ENCODE peak calls at places on chromosomes 6 and 20, in ten cellular contexts. One of them, this sample, is unnamed.

GRCh38 chr6:151729829-151730495 is 77.5 kb upstream of the ESR1 start:
- DNase-seq in stimulated activated CD4-positive, alpha-beta T cell treated with anti-CD3 and anti-CD28 coated beads, Interleukin-1b, Interleukin-23, amount 100 ng/mL, for 1 hour: no peak
- DNase-seq in NAMALWA: no peak
- DNase-seq in ELR: no peak
- DNase-seq in foreskin fibroblast: no peak
- DNase-seq in activated gamma-delta T cell treated with Interleukin-2 at 50 U/mL for 16 hours: no peak
- DNase-seq in HT1080: no peak
- DNase-seq in choroid plexus epithelial cell: no peak
- DNase-seq in ascending aorta: no peak
- DNase-seq in psoas muscle: no peak
- DNase-seq in this sample: no peak

GRCh38 chr20:63265891-63266515 is 6.6 kb upstream of the ARFGAP1 start:
- DNase-seq in psoas muscle: no peak
- DNase-seq in ascending aorta: no peak
- DNase-seq in foreskin fibroblast: peak; percentile 64
- DNase-seq in activated gamma-delta T cell treated with Interleukin-2 at 50 U/mL for 16 hours: no peak
- DNase-seq in HT1080: no peak
- DNase-seq in stimulated activated CD4-positive, alpha-beta T cell treated with anti-CD3 and anti-CD28 coated beads, Interleukin-1b, Interleukin-23, amount 100 ng/mL, for 1 hour: no peak
- DNase-seq in choroid plexus epithelial cell: peak; percentile 20
- DNase-seq in NAMALWA: no peak
- DNase-seq in ELR: no peak
- DNase-seq in this sample: no peak

GRCh38 chr20:20360464-20360863 is 7.4 kb upstream of the INSM1 start:
- DNase-seq in foreskin fibroblast: peak; percentile 52
- DNase-seq in stimulated activated CD4-positive, alpha-beta T cell treated with anti-CD3 and anti-CD28 coated beads, Interleukin-1b, Interleukin-23, amount 100 ng/mL, for 1 hour: no peak
- DNase-seq in NAMALWA: peak; percentile 76
- DNase-seq in ELR: peak; percentile 62
- DNase-seq in psoas muscle: no peak
- DNase-seq in activated gamma-delta T cell treated with Interleukin-2 at 50 U/mL for 16 hours: no peak
- DNase-seq in choroid plexus epithelial cell: peak; percentile 85
- DNase-seq in HT1080: peak; percentile 64
- DNase-seq in ascending aorta: no peak
- DNase-seq in this sample: peak; percentile 85

GRCh38 chr20:49964964-49965780 is 17.6 kb upstream of the SNAI1 start:
- DNase-seq in psoas muscle: no peak
- DNase-seq in activated gamma-delta T cell treated with Interleukin-2 at 50 U/mL for 16 hours: no peak
- DNase-seq in choroid plexus epithelial cell: peak; percentile 69
- DNase-seq in ELR: peak; percentile 67
- DNase-seq in foreskin fibroblast: no peak
- DNase-seq in HT1080: peak; percentile 41
- DNase-seq in NAMALWA: peak; percentile 62
- DNase-seq in ascending aorta: no peak
- DNase-seq in stimulated activated CD4-positive, alpha-beta T cell treated with anti-CD3 and anti-CD28 coated beads, Interleukin-1b, Interleukin-23, amount 100 ng/mL, for 1 hour: no peak
- DNase-seq in this sample: peak; percentile 29

GRCh38 chr6:111427341-111428116 is 55.5 kb downstream of the REV3L start:
- DNase-seq in choroid plexus epithelial cell: peak; percentile 81
- DNase-seq in activated gamma-delta T cell treated with Interleukin-2 at 50 U/mL for 16 hours: no peak
- DNase-seq in ascending aorta: no peak
- DNase-seq in foreskin fibroblast: peak; percentile 82
- DNase-seq in HT1080: peak; percentile 97
- DNase-seq in NAMALWA: no peak
- DNase-seq in ELR: peak; percentile 95
- DNase-seq in psoas muscle: no peak
- DNase-seq in stimulated activated CD4-positive, alpha-beta T cell treated with anti-CD3 and anti-CD28 coated beads, Interleukin-1b, Interleukin-23, amount 100 ng/mL, for 1 hour: no peak
- DNase-seq in this sample: peak; percentile 79

GRCh38 chr20:11047559-11047958 is 373.8 kb upstream of the JAG1 start:
- DNase-seq in psoas muscle: no peak
- DNase-seq in choroid plexus epithelial cell: no peak
- DNase-seq in HT1080: no peak
- DNase-seq in ascending aorta: no peak
- DNase-seq in foreskin fibroblast: no peak
- DNase-seq in NAMALWA: no peak
- DNase-seq in ELR: peak; percentile 17
- DNase-seq in activated gamma-delta T cell treated with Interleukin-2 at 50 U/mL for 16 hours: no peak
- DNase-seq in stimulated activated CD4-positive, alpha-beta T cell treated with anti-CD3 and anti-CD28 coated beads, Interleukin-1b, Interleukin-23, amount 100 ng/mL, for 1 hour: no peak
- DNase-seq in this sample: no peak

GRCh38 chr6:105136433-105137350 is 43.1 kb downstream of the POPDC3 start:
- DNase-seq in HT1080: peak; percentile 61
- DNase-seq in ELR: peak; percentile 78
- DNase-seq in foreskin fibroblast: peak; percentile 30
- DNase-seq in psoas muscle: peak; percentile 92
- DNase-seq in activated gamma-delta T cell treated with Interleukin-2 at 50 U/mL for 16 hours: no peak
- DNase-seq in choroid plexus epithelial cell: peak; percentile 56
- DNase-seq in stimulated activated CD4-positive, alpha-beta T cell treated with anti-CD3 and anti-CD28 coated beads, Interleukin-1b, Interleukin-23, amount 100 ng/mL, for 1 hour: no peak
- DNase-seq in ascending aorta: peak; percentile 69
- DNase-seq in NAMALWA: no peak
- DNase-seq in this sample: peak; percentile 34

GRCh38 chr6:157265630-157266029 is 57.7 kb downstream of the TMEM242 start:
- DNase-seq in ELR: no peak
- DNase-seq in psoas muscle: no peak
- DNase-seq in activated gamma-delta T cell treated with Interleukin-2 at 50 U/mL for 16 hours: no peak
- DNase-seq in choroid plexus epithelial cell: no peak
- DNase-seq in HT1080: no peak
- DNase-seq in stimulated activated CD4-positive, alpha-beta T cell treated with anti-CD3 and anti-CD28 coated beads, Interleukin-1b, Interleukin-23, amount 100 ng/mL, for 1 hour: no peak
- DNase-seq in ascending aorta: no peak
- DNase-seq in NAMALWA: no peak
- DNase-seq in foreskin fibroblast: no peak
- DNase-seq in this sample: no peak

GRCh38 chr6:341914-342831 is 49.4 kb upstream of the IRF4 start:
- DNase-seq in psoas muscle: no peak
- DNase-seq in ELR: no peak
- DNase-seq in choroid plexus epithelial cell: no peak
- DNase-seq in NAMALWA: no peak
- DNase-seq in ascending aorta: no peak
- DNase-seq in activated gamma-delta T cell treated with Interleukin-2 at 50 U/mL for 16 hours: no peak
- DNase-seq in stimulated activated CD4-positive, alpha-beta T cell treated with anti-CD3 and anti-CD28 coated beads, Interleukin-1b, Interleukin-23, amount 100 ng/mL, for 1 hour: no peak
- DNase-seq in HT1080: no peak
- DNase-seq in foreskin fibroblast: no peak
- DNase-seq in this sample: no peak

GRCh38 chr6:116144590-116144989 is 18.7 kb upstream of the COL10A1 start:
- DNase-seq in HT1080: peak; percentile 81
- DNase-seq in foreskin fibroblast: peak; percentile 66
- DNase-seq in ascending aorta: no peak
- DNase-seq in psoas muscle: no peak
- DNase-seq in stimulated activated CD4-positive, alpha-beta T cell treated with anti-CD3 and anti-CD28 coated beads, Interleukin-1b, Interleukin-23, amount 100 ng/mL, for 1 hour: no peak
- DNase-seq in choroid plexus epithelial cell: peak; percentile 93
- DNase-seq in NAMALWA: no peak
- DNase-seq in ELR: peak; percentile 88
- DNase-seq in activated gamma-delta T cell treated with Interleukin-2 at 50 U/mL for 16 hours: no peak
- DNase-seq in this sample: no peak

GRCh38 chr6:31031095-31031494 is 20.8 kb downstream of the MUC22 start:
- DNase-seq in HT1080: no peak
- DNase-seq in stimulated activated CD4-positive, alpha-beta T cell treated with anti-CD3 and anti-CD28 coated beads, Interleukin-1b, Interleukin-23, amount 100 ng/mL, for 1 hour: no peak
- DNase-seq in ELR: no peak
- DNase-seq in activated gamma-delta T cell treated with Interleukin-2 at 50 U/mL for 16 hours: no peak
- DNase-seq in choroid plexus epithelial cell: no peak
- DNase-seq in psoas muscle: no peak
- DNase-seq in foreskin fibroblast: no peak
- DNase-seq in NAMALWA: no peak
- DNase-seq in ascending aorta: no peak
- DNase-seq in this sample: no peak

GRCh38 chr6:56087421-56087820 is 160.0 kb downstream of the COL21A1 start:
- DNase-seq in psoas muscle: no peak
- DNase-seq in activated gamma-delta T cell treated with Interleukin-2 at 50 U/mL for 16 hours: no peak
- DNase-seq in NAMALWA: no peak
- DNase-seq in HT1080: no peak
- DNase-seq in stimulated activated CD4-positive, alpha-beta T cell treated with anti-CD3 and anti-CD28 coated beads, Interleukin-1b, Interleukin-23, amount 100 ng/mL, for 1 hour: no peak
- DNase-seq in ELR: no peak
- DNase-seq in choroid plexus epithelial cell: peak; percentile 72
- DNase-seq in foreskin fibroblast: no peak
- DNase-seq in ascending aorta: no peak
- DNase-seq in this sample: peak; percentile 23

GRCh38 chr6:21115111-21115510 is 478.4 kb upstream of the SOX4 start:
- DNase-seq in stimulated activated CD4-positive, alpha-beta T cell treated with anti-CD3 and anti-CD28 coated beads, Interleukin-1b, Interleukin-23, amount 100 ng/mL, for 1 hour: no peak
- DNase-seq in choroid plexus epithelial cell: peak; percentile 75
- DNase-seq in NAMALWA: no peak
- DNase-seq in foreskin fibroblast: peak; percentile 50
- DNase-seq in ELR: no peak
- DNase-seq in activated gamma-delta T cell treated with Interleukin-2 at 50 U/mL for 16 hours: no peak
- DNase-seq in ascending aorta: no peak
- DNase-seq in HT1080: no peak
- DNase-seq in psoas muscle: no peak
- DNase-seq in this sample: no peak